ENCODE peak calls at places on chromosome 7, in ten cellular contexts. P is A673, N is heart left ventricle, V is chondrocyte, Q is nephron progenitor cell, S is HepG2, K is epithelial cell of esophagus, E is WTC11, F is Peyer's patch, W is breast epithelium. O is an unnamed sample.

GRCh38 chr7:100867040-100867795 is at the start of gene TRIP6:
- DNase-seq in P (peak), N (peak), V (no peak), Q (peak), S (no peak), K (peak), E (peak), F (peak), W (peak), O (peak)

GRCh38 chr7:122212754-122213153 is 68.7 kb upstream of the AASS start:
- DNase-seq in P (no peak), N (no peak), V (no peak), Q (no peak), S (no peak), K (no peak), E (no peak), F (no peak), W (no peak), O (no peak)

GRCh38 chr7:34160261-34160752 is 255.0 kb downstream of the BMPER start:
- DNase-seq in P (no peak), N (no peak), V (no peak), Q (no peak), S (no peak), K (no peak), E (no peak), F (no peak), W (no peak), O (no peak)

GRCh38 chr7:151245360-151246160 is 2.9 kb downstream of the SMARCD3 start:
- DNase-seq in P (peak), N (no peak), V (no peak), Q (peak), S (no peak), K (peak), E (peak), F (peak), W (no peak), O (no peak)

GRCh38 chr7:5689716-5690115 is 91.7 kb downstream of the RNF216 start:
- DNase-seq in P (no peak), N (no peak), V (no peak), Q (no peak), S (no peak), K (peak), E (no peak), F (no peak), W (no peak), O (no peak)

GRCh38 chr7:82729172-82730030 is 285.8 kb upstream of the CACNA2D1 start:
- DNase-seq in P (peak), N (no peak), V (no peak), Q (peak), S (peak), K (peak), E (no peak), F (no peak), W (no peak), O (peak)

GRCh38 chr7:151556592-151556991 is 36.9 kb upstream of the RHEB start:
- DNase-seq in P (no peak), N (no peak), V (no peak), Q (no peak), S (no peak), K (no peak), E (no peak), F (no peak), W (no peak), O (no peak)

GRCh38 chr7:45036801-45037200 is 36.8 kb downstream of the CCM2 start:
- DNase-seq in P (no peak), N (no peak), V (peak), Q (no peak), S (no peak), K (no peak), E (no peak), F (no peak), W (no peak), O (no peak)

GRCh38 chr7:127798769-127799372 is 146.9 kb downstream of the SND1 start:
- DNase-seq in P (no peak), N (no peak), V (no peak), Q (no peak), S (no peak), K (no peak), E (no peak), F (no peak), W (no peak), O (no peak)

GRCh38 chr7:143884978-143885559 is 16.9 kb downstream of the TCAF1 start:
- DNase-seq in P (peak), N (peak), V (peak), Q (peak), S (no peak), K (peak), E (peak), F (no peak), W (no peak), O (no peak)

GRCh38 chr7:23022258-23022745 is 8.4 kb upstream of the HYCC1 start:
- DNase-seq in P (peak), N (no peak), V (no peak), Q (no peak), S (no peak), K (peak), E (no peak), F (no peak), W (no peak), O (peak)

GRCh38 chr7:155392726-155393570 is 65.0 kb upstream of the EN2 start:
- DNase-seq in P (no peak), N (peak), V (no peak), Q (no peak), S (no peak), K (peak), E (no peak), F (no peak), W (no peak), O (peak)

GRCh38 chr7:158655931-158656441 is 48.6 kb downstream of the NCAPG2 start:
- DNase-seq in P (no peak), N (no peak), V (no peak), Q (no peak), S (no peak), K (peak), E (no peak), F (no peak), W (no peak), O (peak)

GRCh38 chr7:96414931-96415292 is 93.0 kb upstream of the SLC25A13 start:
- DNase-seq in P (peak), N (no peak), V (no peak), Q (peak), S (peak), K (peak), E (peak), F (no peak), W (no peak), O (peak)

GRCh38 chr7:131849472-131849871 is 293.0 kb upstream of the PODXL start:
- DNase-seq in P (no peak), N (no peak), V (no peak), Q (no peak), S (no peak), K (no peak), E (no peak), F (no peak), W (no peak), O (no peak)

GRCh38 chr7:49500741-49501140 is 272.7 kb upstream of the VWC2 start:
- DNase-seq in P (no peak), N (no peak), V (no peak), Q (no peak), S (no peak), K (no peak), E (no peak), F (no peak), W (no peak), O (no peak)

DNA sequence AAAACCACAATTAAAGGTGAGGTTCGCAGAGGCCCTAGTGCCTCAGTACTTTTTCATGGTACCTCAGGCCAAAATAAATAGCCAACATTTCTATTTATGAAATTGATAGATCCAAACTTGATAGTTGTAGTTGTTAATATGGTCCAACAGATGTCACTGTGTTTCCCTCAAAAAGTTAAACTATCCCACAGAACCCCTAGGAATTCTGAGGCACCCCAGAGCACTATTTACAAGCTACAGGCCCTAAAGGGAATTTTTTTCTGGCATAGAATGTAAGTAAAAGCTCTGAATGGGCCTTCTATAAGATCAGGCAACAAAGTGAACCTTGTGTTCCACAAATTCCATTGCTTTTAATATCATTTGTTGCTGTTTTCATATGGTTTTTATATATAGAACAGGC is 3.8 kb upstream of the ARL4A start:
- DNase-seq in P (peak), N (no peak), V (no peak), Q (no peak), S (no peak), K (peak), E (no peak), F (no peak), W (no peak), O (peak)
- TF ChIP-seq CTCF in P (peak), N (peak), V (peak), Q (peak), S (peak), K (peak), E (no peak), F (peak), W (no peak), O (peak)

GRCh38 chr7:130084037-130084875 is 13.9 kb downstream of the KLHDC10 start:
- DNase-seq in P (peak), N (no peak), V (no peak), Q (no peak), S (peak), K (peak), E (no peak), F (no peak), W (no peak), O (peak)
- TF ChIP-seq CTCF in P (peak), N (peak), V (peak), Q (no peak), S (peak), K (peak), E (no peak), F (peak), W (no peak), O (peak)

DNA sequence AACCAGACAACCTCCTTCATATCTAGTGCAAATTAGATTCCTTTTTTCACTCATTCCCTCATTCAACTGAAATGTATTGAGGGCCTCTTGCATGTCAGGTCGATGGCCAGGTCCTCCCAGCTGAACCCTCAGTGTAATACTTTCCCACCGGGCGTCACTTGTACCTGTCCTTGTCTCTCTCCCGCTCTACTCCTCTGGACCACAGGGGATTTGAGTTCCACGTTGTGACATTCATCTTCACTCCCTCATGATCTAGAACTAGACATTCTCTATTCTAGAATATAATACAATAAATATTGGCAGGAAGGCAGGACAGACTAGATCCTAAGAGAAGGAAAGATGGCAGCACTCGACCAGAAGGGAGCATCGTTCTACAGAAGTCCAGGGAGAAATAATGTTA is 83.9 kb downstream of the WNT2 start:
- DNase-seq in P (no peak), N (no peak), V (no peak), Q (no peak), S (no peak), K (no peak), E (no peak), F (no peak), W (no peak), O (no peak)
- TF ChIP-seq CTCF in P (no peak), N (no peak), V (no peak), Q (no peak), S (no peak), K (no peak), E (no peak), F (no peak), W (no peak), O (no peak)

GRCh38 chr7:146175716-146176115 is 59.1 kb downstream of the CNTNAP2 start:
- DNase-seq in P (no peak), N (no peak), V (no peak), Q (no peak), S (no peak), K (peak), E (no peak), F (no peak), W (no peak), O (no peak)
- TF ChIP-seq CTCF in P (no peak), N (no peak), V (peak), Q (no peak), S (no peak), K (no peak), E (no peak), F (no peak), W (no peak), O (no peak)

GRCh38 chr7:129213828-129214227 is 11.0 kb upstream of the AHCYL2 start:
- DNase-seq in P (peak), N (no peak), V (no peak), Q (no peak), S (peak), K (peak), E (peak), F (no peak), W (peak), O (no peak)
- TF ChIP-seq CTCF in P (peak), N (no peak), V (peak), Q (no peak), S (peak), K (peak), E (no peak), F (no peak), W (no peak), O (peak)

GRCh38 chr7:106501605-106502580 is 159.1 kb downstream of the CCDC71L start:
- DNase-seq in P (no peak), N (no peak), V (no peak), Q (no peak), S (no peak), K (no peak), E (no peak), F (no peak), W (no peak), O (no peak)
- TF ChIP-seq CTCF in P (no peak), N (no peak), V (no peak), Q (no peak), S (no peak), K (no peak), E (no peak), F (no peak), W (no peak), O (no peak)

GRCh38 chr7:104362756-104363155 is 34.4 kb downstream of the LHFPL3 start:
- DNase-seq in P (no peak), N (no peak), V (no peak), Q (no peak), S (no peak), K (peak), E (no peak), F (no peak), W (no peak), O (peak)
- TF ChIP-seq CTCF in P (no peak), N (no peak), V (no peak), Q (no peak), S (no peak), K (no peak), E (no peak), F (no peak), W (no peak), O (no peak)

GRCh38 chr7:13989944-13990295 is 454 bp upstream of the ETV1 start:
- DNase-seq in P (no peak), N (no peak), V (no peak), Q (no peak), S (no peak), K (no peak), E (no peak), F (no peak), W (no peak), O (no peak)

GRCh38 chr7:13990319-13990983 is 985 bp upstream of the ETV1 start:
- DNase-seq in P (peak), N (peak), V (no peak), Q (peak), S (peak), K (peak), E (peak), F (peak), W (peak), O (peak)

GRCh38 chr7:13988011-13988410 is 1.5 kb downstream of the ETV1 start:
- DNase-seq in P (peak), N (no peak), V (no peak), Q (peak), S (no peak), K (peak), E (no peak), F (no peak), W (no peak), O (no peak)

GRCh38 chr7:13988765-13989137 is 715 bp downstream of the ETV1 start:
- DNase-seq in P (peak), N (no peak), V (no peak), Q (peak), S (no peak), K (no peak), E (peak), F (no peak), W (no peak), O (no peak)

GRCh38 chr7:13989138-13989943 is at the start of gene ETV1:
- DNase-seq in P (peak), N (peak), V (no peak), Q (peak), S (peak), K (peak), E (peak), F (peak), W (peak), O (peak)
- TF ChIP-seq CTCF in P (peak), N (no peak), V (peak), Q (peak), S (peak), K (peak), E (no peak), F (no peak), W (no peak), O (peak)

DNA sequence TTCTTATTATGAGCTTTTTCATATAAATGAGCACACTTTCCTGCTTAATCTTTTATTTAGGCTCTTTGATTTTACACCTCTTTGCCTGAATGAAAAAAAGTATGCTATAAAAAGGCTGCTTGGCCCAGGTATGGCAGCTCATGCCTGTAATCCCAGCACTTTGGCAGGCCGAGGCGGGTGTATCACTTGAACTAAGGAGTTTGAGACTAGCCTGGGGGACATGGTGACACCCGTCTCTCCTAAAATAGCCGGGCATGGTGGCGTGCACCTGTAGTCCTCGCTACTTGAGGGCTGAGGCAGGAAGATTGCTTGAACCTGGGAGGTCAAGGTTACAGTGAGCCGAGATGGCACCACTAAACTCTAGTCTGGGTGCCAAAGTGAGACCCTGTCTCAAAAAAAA is 72.9 kb downstream of the DOCK4 start:
- DNase-seq in P (no peak), N (peak), V (no peak), Q (no peak), S (no peak), K (no peak), E (no peak), F (no peak), W (no peak), O (no peak)
- TF ChIP-seq CTCF in P (no peak), N (no peak), V (no peak), Q (no peak), S (no peak), K (no peak), E (no peak), F (no peak), W (no peak), O (no peak)

O was measured in bronchial epithelial cell.